ENCODE peak calls at places on chromosomes 5 and 9, in nine cellular contexts. Q is T-helper 2 cell; W is ecto neural progenitor cell; H is stimulated activated CD8-positive, alpha-beta memory T cell treated with anti-CD3 and anti-CD28 coated beads, Interleukin-15, amount 100 ng/mL, for 1 hour; L is RPMI7951; U is LoVo; D is stimulated activated CD4-positive, alpha-beta T cell treated with anti-CD3 and anti-CD28 coated beads, Interleukin-1b, Interleukin-23, amount 100 ng/mL, for 1 hour; P is tibial nerve; Y is spleen. M is an unnamed sample.

GRCh38 chr5:175045820-175046219 is 321.4 kb downstream of the MSX2 start:
- DNase-seq in L (no peak), D (no peak), Y (no peak), H (no peak), W (no peak), U (no peak), P (no peak), Q (no peak), M (no peak)

GRCh38 chr5:160463775-160464465 is 42.3 kb downstream of the PTTG1 start:
- DNase-seq in L (peak), H (no peak), Y (no peak), D (no peak), Q (no peak), U (no peak), P (no peak), W (no peak), M (peak)

GRCh38 chr5:36611520-36612274 is 5.3 kb downstream of the SLC1A3 start:
- DNase-seq in Q (no peak), Y (no peak), H (no peak), W (no peak), U (no peak), P (no peak), D (no peak), L (peak), M (no peak)

GRCh38 chr5:85843535-85843934 is 774.2 kb upstream of the COX7C start:
- DNase-seq in W (no peak), U (no peak), L (no peak), H (no peak), P (no peak), Q (no peak), Y (peak), D (no peak), M (no peak)

GRCh38 chr5:96344678-96345612 is 88.1 kb downstream of the PCSK1 start:
- DNase-seq in D (no peak), P (no peak), Q (no peak), U (peak), L (peak), W (no peak), H (no peak), Y (no peak), M (peak)

GRCh38 chr9:135478858-135479468 is 619 bp upstream of the PPP1R26 start:
- DNase-seq in D (no peak), L (no peak), H (no peak), Q (no peak), W (peak), U (peak), P (no peak), Y (peak), M (peak)

GRCh38 chr9:88949425-88949824 is 41.8 kb upstream of the S1PR3 start:
- DNase-seq in W (peak), L (peak), D (no peak), P (no peak), H (no peak), U (no peak), Y (no peak), Q (no peak), M (peak)

GRCh38 chr5:52710310-52710971 is 77.3 kb upstream of the ITGA1 start:
- DNase-seq in D (no peak), L (no peak), U (no peak), Y (no peak), Q (no peak), P (no peak), H (no peak), W (no peak), M (no peak)

GRCh38 chr9:127809562-127810377 is 7.1 kb downstream of the FPGS start:
- DNase-seq in Q (no peak), H (no peak), L (no peak), P (no peak), W (peak), U (no peak), D (no peak), Y (no peak), M (no peak)

GRCh38 chr5:6766558-6767191 is 53.4 kb downstream of the TENT4A start:
- DNase-seq in D (peak), Q (no peak), H (no peak), U (peak), Y (peak), L (peak), P (peak), W (no peak), M (peak)

GRCh38 chr5:10633271-10634049 is 69.6 kb downstream of the ANKRD33B start:
- DNase-seq in W (no peak), U (no peak), Y (peak), P (no peak), L (no peak), H (no peak), D (no peak), Q (no peak), M (no peak)

GRCh38 chr5:33230467-33231078 is 210.2 kb upstream of the TARS1 start:
- DNase-seq in W (no peak), H (no peak), L (no peak), D (no peak), P (no peak), U (no peak), Y (no peak), Q (no peak), M (no peak)

GRCh38 chr5:131379071-131379538 is 115.3 kb downstream of the CDC42SE2 start:
- DNase-seq in U (no peak), Q (no peak), D (no peak), W (no peak), Y (no peak), L (no peak), H (no peak), P (no peak), M (peak)

GRCh38 chr9:2729003-2729402 is 11.7 kb downstream of the KCNV2 start:
- DNase-seq in L (peak), U (no peak), W (no peak), Q (no peak), Y (no peak), P (no peak), H (no peak), D (no peak), M (peak)